ENCODE peak calls at places on chromosomes 3 and 15, in eight cellular contexts. Y, X, I, L, K, P, B and R are unnamed samples.

GRCh38 chr3:130820976-130821375 is 72.9 kb upstream of the ATP2C1 start:
- DNase-seq in Y (peak; percentile 51), X (no peak), I (no peak), L (peak; percentile 41), K (no peak), P (no peak), B (peak; percentile 4), R (peak; percentile 54)

GRCh38 chr15:98914626-98915025 is 93.0 kb downstream of the PGPEP1L start:
- DNase-seq in Y (no peak), X (no peak), I (no peak), L (no peak), K (no peak), P (no peak), B (peak; percentile 86), R (peak; percentile 97)

GRCh38 chr3:123258811-123259420 is 57.2 kb downstream of the SEC22A start:
- DNase-seq in Y (no peak), X (peak; percentile 19), I (no peak), L (no peak), K (no peak), P (no peak), B (peak; percentile 34), R (peak; percentile 67)

GRCh38 chr3:70281663-70282062 is 30.8 kb downstream of the MDFIC2 start:
- DNase-seq in Y (no peak), X (no peak), I (no peak), L (no peak), K (no peak), P (no peak), B (peak; percentile 32), R (no peak)

GRCh38 chr3:48468329-48468731 is 21.8 kb downstream of the ATRIP start:
- DNase-seq in Y (no peak), X (no peak), I (peak; percentile 29), L (peak; percentile 73), K (no peak), P (no peak), B (no peak), R (no peak)

GRCh38 chr15:29731865-29732264 is 90.4 kb downstream of the TJP1 start:
- DNase-seq in Y (no peak), X (no peak), I (no peak), L (no peak), K (no peak), P (no peak), B (no peak), R (no peak)

GRCh38 chr3:11907667-11908660 is 61.3 kb upstream of the TAMM41 start:
- DNase-seq in Y (no peak), X (peak; percentile 89), I (peak; percentile 79), L (no peak), K (no peak), P (no peak), B (no peak), R (no peak)

GRCh38 chr3:13494463-13495350 is 14.6 kb downstream of the HDAC11 start:
- DNase-seq in Y (no peak), X (no peak), I (no peak), L (no peak), K (no peak), P (peak; percentile 81), B (peak; percentile 15), R (no peak)

GRCh38 chr3:39275963-39276593 is 3.8 kb downstream of the CX3CR1 start:
- DNase-seq in Y (no peak), X (no peak), I (no peak), L (no peak), K (no peak), P (no peak), B (no peak), R (no peak)

GRCh38 chr3:4845882-4846281 is 133.4 kb upstream of the BHLHE40 start:
- DNase-seq in Y (no peak), X (no peak), I (no peak), L (no peak), K (no peak), P (no peak), B (no peak), R (no peak)

GRCh38 chr3:184429786-184430185 is 49.9 kb downstream of the CHRD start:
- DNase-seq in Y (no peak), X (no peak), I (no peak), L (no peak), K (no peak), P (no peak), B (no peak), R (no peak)

GRCh38 chr3:116445291-116445841 is at the start of gene LSAMP:
- DNase-seq in Y (no peak), X (peak; percentile 63), I (peak; percentile 77), L (peak; percentile 5), K (no peak), P (peak; percentile 74), B (no peak), R (no peak)

GRCh38 chr15:96494530-96494929 is 164.0 kb downstream of the NR2F2 start:
- DNase-seq in Y (no peak), X (no peak), I (no peak), L (no peak), K (no peak), P (no peak), B (no peak), R (no peak)

GRCh38 chr3:150528359-150528797 is 17.9 kb downstream of the SERP1 start:
- DNase-seq in Y (no peak), X (no peak), I (no peak), L (no peak), K (no peak), P (no peak), B (no peak), R (peak; percentile 39)

GRCh38 chr3:122350814-122351418 is 25.9 kb downstream of the CSTA start:
- DNase-seq in Y (no peak), X (no peak), I (no peak), L (no peak), K (no peak), P (peak; percentile 22), B (peak; percentile 71), R (peak; percentile 31)

GRCh38 chr15:80105193-80105984 is 45.9 kb downstream of the ZFAND6 start:
- DNase-seq in Y (no peak), X (no peak), I (no peak), L (no peak), K (no peak), P (no peak), B (no peak), R (peak; percentile 82)

GRCh38 chr3:130258532-130258952 is 86.9 kb upstream of the COL6A5 start:
- DNase-seq in Y (peak; percentile 38), X (no peak), I (no peak), L (peak; percentile 20), K (no peak), P (no peak), B (no peak), R (peak; percentile 2)

GRCh38 chr3:183244981-183245476 is 8.0 kb upstream of the B3GNT5 start:
- DNase-seq in Y (no peak), X (no peak), I (no peak), L (no peak), K (no peak), P (no peak), B (no peak), R (no peak)

GRCh38 chr3:4416961-4417360 is 50.1 kb downstream of the SUMF1 start:
- DNase-seq in Y (no peak), X (peak; percentile 58), I (peak; percentile 39), L (no peak), K (no peak), P (no peak), B (peak; percentile 93), R (peak; percentile 97)

GRCh38 chr3:127767126-127767525 is 55.2 kb downstream of the MGLL start:
- DNase-seq in Y (no peak), X (no peak), I (no peak), L (no peak), K (no peak), P (no peak), B (no peak), R (no peak)

GRCh38 chr15:49134683-49135341 is 20.6 kb downstream of the COPS2 start:
- DNase-seq in Y (no peak), X (no peak), I (no peak), L (no peak), K (no peak), P (no peak), B (peak; percentile 4), R (peak; percentile 50)

GRCh38 chr3:48664929-48665328 is 2.2 kb upstream of the CELSR3 start:
- DNase-seq in Y (no peak), X (no peak), I (no peak), L (no peak), K (no peak), P (no peak), B (no peak), R (no peak)

GRCh38 chr15:78077053-78077859 is at the start of gene TBC1D2B:
- DNase-seq in Y (peak; percentile 68), X (peak; percentile 87), I (peak; percentile 78), L (peak; percentile 64), K (no peak), P (peak; percentile 56), B (no peak), R (peak; percentile 43)

GRCh38 chr3:72968280-72968679 is 28.3 kb upstream of the PPP4R2 start:
- DNase-seq in Y (no peak), X (no peak), I (no peak), L (no peak), K (no peak), P (no peak), B (no peak), R (no peak)

GRCh38 chr15:70318996-70319465 is 221.3 kb upstream of the TLE3 start:
- DNase-seq in Y (no peak), X (no peak), I (no peak), L (no peak), K (no peak), P (no peak), B (peak; percentile 59), R (peak; percentile 85)

GRCh38 chr15:75775296-75776074 is 62.8 kb upstream of the CSPG4 start:
- DNase-seq in Y (no peak), X (no peak), I (no peak), L (no peak), K (no peak), P (no peak), B (no peak), R (no peak)